ENCODE peak calls at places on chromosome 21, in six cellular contexts. B is substantia nigra, D is GM19239, L is colonic mucosa, J is T-helper 1 cell, K is astrocyte of the spinal cord. Y is an unnamed sample.

GRCh38 chr21:46205121-46205520 is 20.9 kb upstream of the SPATC1L start:
- DNase-seq in B (no peak), D (no peak), L (no peak), J (no peak), K (no peak), Y (no peak)

GRCh38 chr21:33642896-33643657 is 776 bp downstream of the ITSN1 start:
- DNase-seq in B (peak; percentile 74), D (no peak), L (peak; percentile 49), J (peak; percentile 11), K (no peak), Y (no peak)

GRCh38 chr21:45056505-45056904 is 17.9 kb upstream of the ADARB1 start:
- DNase-seq in B (no peak), D (no peak), L (no peak), J (no peak), K (no peak), Y (no peak)

GRCh38 chr21:20258542-20258941 is 739.7 kb upstream of the NCAM2 start:
- DNase-seq in B (no peak), D (no peak), L (no peak), J (no peak), K (no peak), Y (no peak)

GRCh38 chr21:45892156-45892919 is 89.2 kb upstream of the COL6A1 start:
- DNase-seq in B (no peak), D (no peak), L (peak; percentile 31), J (peak; percentile 21), K (no peak), Y (no peak)

GRCh38 chr21:46660505-46660904 is 25.0 kb downstream of the PRMT2 start:
- DNase-seq in B (no peak), D (no peak), L (no peak), J (no peak), K (no peak), Y (no peak)

GRCh38 chr21:34796518-34797201 is 127.9 kb downstream of the CLIC6 start:
- DNase-seq in B (no peak), D (no peak), L (peak; percentile 49), J (no peak), K (no peak), Y (no peak)

GRCh38 chr21:39434950-39435349 is 10.6 kb downstream of the LCA5L start:
- DNase-seq in B (no peak), D (no peak), L (no peak), J (no peak), K (no peak), Y (no peak)

GRCh38 chr21:43922949-43923348 is 57.9 kb downstream of the AGPAT3 start:
- DNase-seq in B (no peak), D (no peak), L (no peak), J (no peak), K (no peak), Y (no peak)

GRCh38 chr21:31173881-31174555 is 135.7 kb upstream of the KRTAP19-8 start:
- DNase-seq in B (peak; percentile 58), D (no peak), L (no peak), J (peak; percentile 60), K (no peak), Y (no peak)

GRCh38 chr21:20790113-20790512 is 208.1 kb upstream of the NCAM2 start:
- DNase-seq in B (no peak), D (no peak), L (no peak), J (no peak), K (no peak), Y (no peak)

GRCh38 chr21:45404726-45405270 is at the start of gene COL18A1:
- DNase-seq in B (peak; percentile 61), D (no peak), L (no peak), J (no peak), K (peak; percentile 33), Y (no peak)

GRCh38 chr21:45990741-45991605 is 9.4 kb downstream of the COL6A1 start:
- DNase-seq in B (no peak), D (no peak), L (peak; percentile 12), J (no peak), K (no peak), Y (no peak)